ENCODE peak calls at places on chromosomes 1 and 21, in four cellular contexts. N is transverse colon, V is PC-3, J is LoVo. W is an unnamed sample.
A peak's percentile ranks its signal among the peaks of the same experiment; 100 is the strongest.

GRCh38 chr1:3174487-3175247 is 105.7 kb downstream of the PRDM16 start:
- DNase-seq in N (peak; percentile 38), J (no peak), V (peak; percentile 12), W (no peak)

GRCh38 chr1:207698822-207699483 is 52.9 kb upstream of the CD46 start:
- DNase-seq in J (peak; percentile 45), V (peak; percentile 93), N (peak; percentile 42), W (no peak)

GRCh38 chr1:78045850-78046778 is at the start of gene GIPC2:
- DNase-seq in J (peak; percentile 43), N (peak; percentile 64), V (no peak), W (no peak)

GRCh38 chr1:23446644-23447310 is 22.2 kb upstream of the TCEA3 start:
- DNase-seq in V (no peak), N (no peak), J (no peak), W (no peak)

GRCh38 chr1:162680419-162681126 is 48.3 kb downstream of the DDR2 start:
- DNase-seq in N (no peak), V (peak; percentile 32), J (no peak), W (no peak)

GRCh38 chr1:209569445-209570207 is 13.9 kb upstream of the CAMK1G start:
- DNase-seq in V (peak; percentile 97), N (peak; percentile 82), J (peak; percentile 73), W (peak; percentile 61)

GRCh38 chr1:1630965-1631792 is 794 bp upstream of the MMP23B start:
- DNase-seq in V (peak; percentile 23), J (no peak), N (peak; percentile 60), W (peak; percentile 29)

GRCh38 chr1:37478451-37478871 is 4.1 kb downstream of the ZC3H12A start:
- DNase-seq in V (peak; percentile 71), N (peak; percentile 24), J (no peak), W (no peak)

GRCh38 chr1:2086446-2087082 is 36.4 kb downstream of the PRKCZ start:
- DNase-seq in V (no peak), N (no peak), J (no peak), W (no peak)

GRCh38 chr1:228370941-228371740 is 35.5 kb downstream of the TRIM11 start:
- DNase-seq in V (peak; percentile 70), N (no peak), J (no peak), W (no peak)

GRCh38 chr1:58922302-58923089 is 138.6 kb upstream of the JUN start:
- DNase-seq in N (peak; percentile 90), V (no peak), J (peak; percentile 49), W (no peak)

GRCh38 chr1:156346636-156347035 is 8.3 kb downstream of the TSACC start:
- DNase-seq in N (no peak), J (no peak), V (no peak), W (no peak)

GRCh38 chr21:45129231-45129923 is 55.0 kb downstream of the ADARB1 start:
- DNase-seq in N (no peak), V (peak; percentile 81), J (peak; percentile 52), W (no peak)

GRCh38 chr1:236821111-236821625 is 26.1 kb downstream of the MTR start:
- DNase-seq in V (no peak), N (no peak), J (no peak), W (no peak)

GRCh38 chr1:247165674-247166073 is 6.1 kb downstream of the ZNF124 start:
- DNase-seq in N (no peak), V (no peak), J (no peak), W (no peak)

GRCh38 chr1:177088974-177089373 is 75.5 kb downstream of the ASTN1 start:
- DNase-seq in N (no peak), V (peak; percentile 28), J (no peak), W (no peak)

GRCh38 chr1:236064674-236065508 is at the start of gene NID1:
- DNase-seq in J (no peak), V (peak; percentile 71), N (peak; percentile 76), W (no peak)

GRCh38 chr1:79040424-79041089 is 34.0 kb upstream of the ADGRL4 start:
- DNase-seq in J (no peak), V (no peak), N (no peak), W (no peak)

GRCh38 chr1:161071886-161072371 is 2.2 kb upstream of the ARHGAP30 start:
- DNase-seq in N (peak; percentile 65), J (peak; percentile 25), V (peak; percentile 70), W (peak; percentile 25)

GRCh38 chr1:9444532-9444931 is 94.7 kb upstream of the SLC25A33 start:
- DNase-seq in N (no peak), J (no peak), V (no peak), W (no peak)

GRCh38 chr21:32181415-32181814 is 97.4 kb downstream of the MIS18A start:
- DNase-seq in V (no peak), J (no peak), N (no peak), W (no peak)

GRCh38 chr1:235657747-235658526 is 8.4 kb upstream of the GNG4 start:
- DNase-seq in V (no peak), J (no peak), N (no peak), W (no peak)

W was measured in effector CD8-positive, alpha-beta T cell.